ENCODE peak calls at places on chromosomes 7 and 10, in nine cellular contexts. G, L, F, Z, I, C, W, P and D are unnamed samples.
A peak's percentile ranks its signal among the peaks of the same experiment; 100 is the strongest.

GRCh38 chr7:91034459-91035368 is 229.5 kb upstream of the FZD1 start:
- DNase-seq in I (no peak), F (peak; percentile 81), L (no peak), Z (peak; percentile 44), W (peak; percentile 3), P (peak; percentile 63), C (no peak), G (peak; percentile 73), D (peak; percentile 58)

GRCh38 chr10:73871915-73872710 is 2.2 kb downstream of the CAMK2G start:
- DNase-seq in Z (no peak), F (no peak), I (no peak), C (no peak), L (no peak), G (no peak), P (peak; percentile 18), W (no peak), D (peak; percentile 59)

GRCh38 chr10:35435824-35436223 is 99.5 kb downstream of the CCNY start:
- DNase-seq in Z (no peak), W (no peak), C (peak; percentile 35), F (no peak), L (no peak), I (no peak), G (no peak), P (no peak), D (no peak)

GRCh38 chr10:100571069-100571817 is 35.5 kb downstream of the HIF1AN start:
- DNase-seq in F (no peak), C (no peak), I (no peak), Z (no peak), G (no peak), W (no peak), L (no peak), P (no peak), D (no peak)

GRCh38 chr7:127900116-127900515 is 131.1 kb downstream of the LRRC4 start:
- DNase-seq in C (no peak), F (no peak), Z (no peak), I (no peak), G (no peak), P (no peak), W (no peak), L (no peak), D (no peak)

GRCh38 chr10:96578633-96579032 is 8.2 kb downstream of the TM9SF3 start:
- DNase-seq in Z (no peak), L (no peak), P (peak; percentile 54), I (no peak), G (no peak), C (no peak), W (no peak), F (no peak), D (no peak)

GRCh38 chr7:35537067-35538023 is 157.6 kb downstream of the HERPUD2 start:
- DNase-seq in C (peak; percentile 76), G (peak; percentile 70), I (no peak), Z (peak; percentile 45), P (peak; percentile 68), F (peak; percentile 89), L (peak; percentile 81), W (peak; percentile 85), D (peak; percentile 49)

GRCh38 chr7:71538210-71538609 is 406.3 kb downstream of the GALNT17 start:
- DNase-seq in I (no peak), L (no peak), F (no peak), Z (no peak), W (no peak), C (no peak), P (no peak), G (no peak), D (no peak)

GRCh38 chr7:39811161-39811614 is 138.9 kb upstream of the CDK13 start:
- DNase-seq in L (no peak), Z (peak; percentile 47), P (peak; percentile 77), W (no peak), F (no peak), I (no peak), C (no peak), G (peak; percentile 44), D (peak; percentile 40)

GRCh38 chr7:70738080-70738479 is 393.9 kb upstream of the GALNT17 start:
- DNase-seq in L (no peak), G (peak; percentile 38), Z (peak; percentile 68), I (no peak), W (peak; percentile 28), P (peak; percentile 96), F (peak; percentile 21), C (no peak), D (peak; percentile 62)

GRCh38 chr10:27541728-27542285 is 37.7 kb downstream of the RAB18 start:
- DNase-seq in I (no peak), P (peak; percentile 46), L (no peak), F (no peak), C (no peak), Z (no peak), G (no peak), W (no peak), D (no peak)

GRCh38 chr7:141960687-141961422 is 12.7 kb downstream of the TAS2R38 start:
- DNase-seq in F (no peak), P (no peak), I (no peak), C (no peak), G (no peak), Z (no peak), W (no peak), L (no peak), D (no peak)

GRCh38 chr7:71682841-71683341 is 550.9 kb downstream of the GALNT17 start:
- DNase-seq in F (peak; percentile 26), W (no peak), G (no peak), Z (no peak), L (no peak), P (no peak), I (no peak), C (no peak), D (no peak)

GRCh38 chr10:3848005-3848767 is 63.2 kb upstream of the KLF6 start:
- DNase-seq in Z (peak; percentile 29), C (no peak), P (peak; percentile 69), G (peak; percentile 74), W (no peak), F (no peak), L (no peak), I (no peak), D (peak; percentile 74)

GRCh38 chr7:34842782-34843181 is 184.8 kb downstream of the NPSR1 start:
- DNase-seq in P (no peak), G (peak; percentile 2), F (no peak), L (no peak), W (no peak), C (no peak), Z (peak; percentile 85), I (no peak), D (no peak)

GRCh38 chr7:142602756-142603155 is 146.5 kb upstream of the PRSS1 start:
- DNase-seq in L (peak; percentile 21), W (no peak), F (peak; percentile 33), C (no peak), Z (peak; percentile 16), G (peak; percentile 62), I (no peak), P (no peak), D (no peak)

DNA sequence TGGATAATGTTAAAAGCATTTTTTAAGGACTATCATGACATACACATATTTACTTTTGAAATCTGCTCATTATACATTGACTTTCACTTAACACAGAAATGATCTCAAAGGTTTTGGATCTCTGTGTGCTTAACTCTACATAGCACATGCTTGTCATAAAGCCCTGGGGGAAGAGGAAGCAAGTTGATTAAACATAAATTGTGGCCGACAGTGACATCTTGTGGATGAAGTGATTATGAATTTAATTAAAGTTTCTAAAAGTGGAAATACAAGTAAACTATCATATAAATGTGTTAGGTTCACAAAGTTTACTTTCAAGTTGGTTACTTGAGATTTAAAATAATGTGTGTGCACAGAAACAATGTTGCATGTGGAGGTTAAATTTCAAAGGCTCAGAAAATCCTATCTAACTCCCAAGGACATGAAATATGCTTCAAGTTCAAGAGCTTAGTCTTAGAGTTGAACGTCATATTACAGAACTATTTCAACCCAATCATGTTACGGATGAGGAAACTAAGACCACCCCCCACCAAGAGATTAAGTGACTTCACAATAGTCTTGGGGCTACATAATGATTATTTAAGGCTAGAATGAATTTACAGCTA is 1247.8 kb downstream of the GATA3 start:
- DNase-seq in Z (peak; percentile 44), I (peak; percentile 22), C (no peak), P (peak; percentile 79), G (peak; percentile 69), W (peak; percentile 16), F (no peak), L (no peak), D (peak; percentile 54)
- TF ChIP-seq CTCF in Z (peak; percentile 23), I (peak; percentile 27), C (peak; percentile 30), P (peak; percentile 18), G (no peak), W (peak; percentile 71), F (peak; percentile 30), L (peak; percentile 50), D (peak; percentile 37)

DNA sequence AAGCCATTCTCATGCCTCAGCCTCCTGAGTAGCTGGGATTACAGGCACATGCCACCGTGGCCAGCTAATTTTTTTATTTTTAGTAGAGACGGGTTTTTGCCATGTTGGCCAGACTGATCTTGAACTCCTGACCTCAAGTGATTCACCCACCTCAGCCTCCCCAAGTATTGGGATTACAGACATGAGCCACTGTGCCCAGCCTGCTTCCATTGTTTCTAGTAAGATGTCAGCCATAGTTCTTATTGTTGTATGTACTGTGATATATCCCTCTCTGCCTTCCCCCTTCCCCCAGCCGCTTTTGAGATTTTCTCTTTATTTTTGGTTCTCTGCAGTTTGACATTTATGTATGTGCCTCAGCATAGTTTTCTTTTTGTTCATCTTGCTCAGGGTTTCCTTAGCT is 87.9 kb upstream of the KLF14 start:
- DNase-seq in C (no peak), F (no peak), G (peak; percentile 59), W (no peak), P (no peak), Z (peak; percentile 71), I (no peak), L (no peak), D (no peak)
- H3K4me3 ChIP-seq in C (no peak overlapping the region), F (no peak overlapping the region), G (no peak overlapping the region), W (no peak overlapping the region), P (no peak overlapping the region), Z (no peak overlapping the region), I (no peak overlapping the region), L (no peak overlapping the region), D (no peak overlapping the region)

DNA sequence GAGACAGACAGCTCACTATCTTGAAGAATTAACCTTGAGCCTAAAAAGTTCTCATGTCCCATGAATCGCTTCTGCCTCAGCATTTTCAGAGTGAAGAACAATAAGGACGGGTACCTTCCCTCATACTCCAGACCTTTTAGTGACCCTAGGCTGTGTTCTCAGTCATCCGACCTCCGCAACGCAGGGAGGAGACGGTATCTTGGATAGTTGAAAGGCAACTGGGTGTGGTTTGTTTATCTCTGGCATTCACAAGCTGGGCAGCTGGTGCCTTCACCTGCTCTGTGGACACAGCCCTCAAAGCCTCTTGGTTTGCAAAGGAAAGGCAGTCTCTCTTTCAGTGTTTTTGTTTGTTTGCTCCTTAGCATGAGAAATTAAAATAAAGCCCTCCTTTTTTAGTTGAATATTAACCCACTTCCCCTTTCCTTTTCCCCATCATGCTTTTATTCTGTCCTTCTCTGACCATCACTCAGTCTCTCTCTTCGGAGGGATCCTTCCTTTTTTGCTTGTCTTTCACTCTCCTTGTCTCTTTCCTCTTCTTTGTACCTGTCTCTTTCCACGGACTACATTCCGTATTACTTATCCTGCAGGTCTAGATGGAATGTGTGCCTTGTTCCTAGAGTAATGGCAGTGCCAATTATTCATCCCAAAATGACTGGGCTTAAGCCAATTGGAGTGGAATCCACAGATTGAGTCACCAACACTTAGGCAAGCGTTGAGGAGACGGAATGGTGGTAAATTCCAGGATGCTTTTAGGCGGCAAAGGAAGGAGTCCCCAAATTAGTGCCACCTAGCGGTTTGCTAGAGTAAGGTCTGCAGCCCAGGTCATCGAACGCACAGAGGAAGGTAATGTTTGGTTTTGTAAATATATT is 45.8 kb downstream of the PRR15 start:
- DNase-seq in P (peak; percentile 82), Z (peak; percentile 74), I (no peak), F (no peak), L (no peak), W (peak; percentile 62), C (no peak), G (peak; percentile 75), D (peak; percentile 76)
- TF ChIP-seq CTCF in P (peak; percentile 84), Z (peak; percentile 77), I (peak; percentile 52), F (peak; percentile 14), L (peak; percentile 74), W (peak; percentile 77), C (peak; percentile 62), G (peak; percentile 71), D (peak; percentile 67)

GRCh38 chr10:5889624-5890518 is at the start of the genes ANKRD16 and FBH1:
- DNase-seq in F (peak; percentile 99), Z (peak; percentile 99), G (peak; percentile 99), W (peak; percentile 89), I (peak; percentile 78), L (peak; percentile 99), P (peak; percentile 100), C (peak; percentile 99), D (peak; percentile 100)
- H3K4me3 ChIP-seq in F (peak within 1 kb of the TSS; percentile 96), Z (peak within 1 kb of the TSS; percentile 83), G (peak within 1 kb of the TSS; percentile 86), W (peak within 1 kb of the TSS; percentile 81), I (peak within 1 kb of the TSS; percentile 80), L (peak within 1 kb of the TSS; percentile 90), P (peak within 1 kb of the TSS; percentile 80), C (peak within 1 kb of the TSS; percentile 88), D (peak within 1 kb of the TSS; percentile 92)